ENCODE peak calls at places on chromosomes 3 and 15, in four cellular contexts. One of them, this sample, is unnamed.

GRCh38 chr3:23726811-23727548 is 78.8 kb upstream of the UBE2E1 start:
- DNase-seq in AG10803: no peak
- DNase-seq in esophagus squamous epithelium: no peak
- DNase-seq in brain microvascular endothelial cell: no peak
- DNase-seq in this sample: no peak

GRCh38 chr15:85306946-85307686 is 73.3 kb upstream of the AKAP13 start:
- DNase-seq in esophagus squamous epithelium: no peak
- DNase-seq in brain microvascular endothelial cell: no peak
- DNase-seq in AG10803: no peak
- DNase-seq in this sample: no peak

GRCh38 chr3:52530918-52531635 is 2.6 kb downstream of the NT5DC2 start:
- DNase-seq in esophagus squamous epithelium: no peak
- DNase-seq in AG10803: no peak
- DNase-seq in brain microvascular endothelial cell: no peak
- DNase-seq in this sample: no peak

GRCh38 chr3:95923496-95924210 is 890.7 kb upstream of the EPHA6 start:
- DNase-seq in AG10803: peak
- DNase-seq in brain microvascular endothelial cell: peak
- DNase-seq in esophagus squamous epithelium: no peak
- DNase-seq in this sample: no peak

GRCh38 chr3:148309390-148310035 is 388.2 kb upstream of the AGTR1 start:
- DNase-seq in brain microvascular endothelial cell: peak
- DNase-seq in AG10803: peak
- DNase-seq in esophagus squamous epithelium: no peak
- DNase-seq in this sample: no peak

GRCh38 chr3:126213376-126214044 is 33.1 kb upstream of the ALDH1L1 start:
- DNase-seq in brain microvascular endothelial cell: no peak
- DNase-seq in AG10803: peak
- DNase-seq in esophagus squamous epithelium: no peak
- DNase-seq in this sample: no peak

GRCh38 chr15:65132841-65133549 is 613 bp downstream of the PDCD7 start:
- DNase-seq in AG10803: peak
- DNase-seq in esophagus squamous epithelium: no peak
- DNase-seq in brain microvascular endothelial cell: peak
- DNase-seq in this sample: no peak

GRCh38 chr15:72230197-72231065 is 559 bp downstream of the PKM start:
- DNase-seq in AG10803: peak
- DNase-seq in esophagus squamous epithelium: peak
- DNase-seq in brain microvascular endothelial cell: peak
- DNase-seq in this sample: peak

GRCh38 chr15:50908209-50909043 is at the start of gene AP4E1:
- DNase-seq in esophagus squamous epithelium: peak
- DNase-seq in AG10803: peak
- DNase-seq in brain microvascular endothelial cell: peak
- DNase-seq in this sample: peak

GRCh38 chr3:27253831-27254230 is 115.4 kb downstream of the NEK10 start:
- DNase-seq in esophagus squamous epithelium: no peak
- DNase-seq in AG10803: peak
- DNase-seq in brain microvascular endothelial cell: peak
- DNase-seq in this sample: no peak

GRCh38 chr15:50872832-50873231 is 35.7 kb upstream of the AP4E1 start:
- DNase-seq in esophagus squamous epithelium: no peak
- DNase-seq in brain microvascular endothelial cell: no peak
- DNase-seq in AG10803: no peak
- DNase-seq in this sample: no peak

GRCh38 chr3:58256511-58256910 is 18.9 kb downstream of the ABHD6 start:
- DNase-seq in esophagus squamous epithelium: no peak
- DNase-seq in brain microvascular endothelial cell: no peak
- DNase-seq in AG10803: no peak
- DNase-seq in this sample: no peak

GRCh38 chr3:49606427-49606826 is 52.1 kb downstream of the BSN start:
- DNase-seq in esophagus squamous epithelium: no peak
- DNase-seq in brain microvascular endothelial cell: no peak
- DNase-seq in AG10803: no peak
- DNase-seq in this sample: no peak

GRCh38 chr15:79615754-79616153 is 183.6 kb downstream of the MINAR1 start:
- DNase-seq in brain microvascular endothelial cell: no peak
- DNase-seq in esophagus squamous epithelium: no peak
- DNase-seq in AG10803: no peak
- DNase-seq in this sample: no peak

GRCh38 chr15:79316864-79317263 is 6.0 kb downstream of the TMED3 start:
- DNase-seq in AG10803: no peak
- DNase-seq in esophagus squamous epithelium: no peak
- DNase-seq in brain microvascular endothelial cell: no peak
- DNase-seq in this sample: no peak

GRCh38 chr3:189355481-189356201 is 183.9 kb downstream of the TPRG1 start:
- DNase-seq in esophagus squamous epithelium: no peak
- DNase-seq in brain microvascular endothelial cell: peak
- DNase-seq in AG10803: peak
- DNase-seq in this sample: no peak

GRCh38 chr3:154786724-154787123 is 293.4 kb upstream of the MME start:
- DNase-seq in brain microvascular endothelial cell: no peak
- DNase-seq in esophagus squamous epithelium: no peak
- DNase-seq in AG10803: no peak
- DNase-seq in this sample: no peak

GRCh38 chr3:73774645-73775044 is 149.9 kb upstream of the PDZRN3 start:
- DNase-seq in brain microvascular endothelial cell: no peak
- DNase-seq in AG10803: no peak
- DNase-seq in esophagus squamous epithelium: no peak
- DNase-seq in this sample: no peak

GRCh38 chr15:88233921-88234320 is 22.6 kb downstream of the NTRK3 start:
- DNase-seq in esophagus squamous epithelium: no peak
- DNase-seq in AG10803: no peak
- DNase-seq in brain microvascular endothelial cell: no peak
- DNase-seq in this sample: no peak

GRCh38 chr3:46674031-46674592 is 19.4 kb downstream of the ALS2CL start:
- DNase-seq in esophagus squamous epithelium: no peak
- DNase-seq in AG10803: no peak
- DNase-seq in brain microvascular endothelial cell: no peak
- DNase-seq in this sample: no peak

GRCh38 chr3:37291275-37291700 is 116.9 kb upstream of the LRRFIP2 start:
- DNase-seq in esophagus squamous epithelium: no peak
- DNase-seq in AG10803: peak
- DNase-seq in brain microvascular endothelial cell: peak
- DNase-seq in this sample: no peak

GRCh38 chr15:65970937-65971740 is 101.8 kb downstream of the RAB11A start:
- DNase-seq in brain microvascular endothelial cell: no peak
- DNase-seq in AG10803: peak
- DNase-seq in esophagus squamous epithelium: no peak
- DNase-seq in this sample: no peak

GRCh38 chr15:55196011-55196410 is 730 bp downstream of the RSL24D1 start:
- DNase-seq in brain microvascular endothelial cell: no peak
- DNase-seq in AG10803: no peak
- DNase-seq in esophagus squamous epithelium: no peak
- DNase-seq in this sample: no peak

GRCh38 chr15:79593119-79593869 is 161.2 kb downstream of the MINAR1 start:
- DNase-seq in AG10803: peak
- DNase-seq in brain microvascular endothelial cell: no peak
- DNase-seq in esophagus squamous epithelium: no peak
- DNase-seq in this sample: no peak

GRCh38 chr15:100529556-100529955 is 806 bp upstream of the CERS3 start:
- DNase-seq in AG10803: no peak
- DNase-seq in brain microvascular endothelial cell: no peak
- DNase-seq in esophagus squamous epithelium: no peak
- DNase-seq in this sample: no peak

GRCh38 chr15:66700412-66700801 is 1.6 kb upstream of the SMAD6 start:
- DNase-seq in brain microvascular endothelial cell: no peak
- DNase-seq in esophagus squamous epithelium: no peak
- DNase-seq in AG10803: no peak
- DNase-seq in this sample: no peak

GRCh38 chr3:57910988-57911387 is 97.2 kb upstream of the FLNB start:
- DNase-seq in brain microvascular endothelial cell: peak
- DNase-seq in esophagus squamous epithelium: no peak
- DNase-seq in AG10803: no peak
- DNase-seq in this sample: no peak

GRCh38 chr3:98856724-98857123 is 44.8 kb downstream of the DCBLD2 start:
- DNase-seq in AG10803: no peak
- DNase-seq in brain microvascular endothelial cell: no peak
- DNase-seq in esophagus squamous epithelium: no peak
- DNase-seq in this sample: no peak

GRCh38 chr15:75661041-75661778 is 13.5 kb downstream of the SNX33 start:
- DNase-seq in brain microvascular endothelial cell: peak
- DNase-seq in esophagus squamous epithelium: peak
- DNase-seq in AG10803: peak
- DNase-seq in this sample: peak

GRCh38 chr3:19822805-19823204 is 111.2 kb downstream of the EFHB start:
- DNase-seq in AG10803: no peak
- DNase-seq in brain microvascular endothelial cell: no peak
- DNase-seq in esophagus squamous epithelium: no peak
- DNase-seq in this sample: no peak

GRCh38 chr3:18249126-18249525 is 176.0 kb downstream of the SATB1 start:
- DNase-seq in brain microvascular endothelial cell: no peak
- DNase-seq in esophagus squamous epithelium: no peak
- DNase-seq in AG10803: no peak
- DNase-seq in this sample: no peak

GRCh38 chr15:64092864-64093626 is 593 bp downstream of the CIAO2A start:
- DNase-seq in AG10803: peak
- DNase-seq in esophagus squamous epithelium: no peak
- DNase-seq in brain microvascular endothelial cell: peak
- DNase-seq in this sample: no peak

GRCh38 chr3:8621872-8622271 is 22.7 kb downstream of the SSUH2 start:
- DNase-seq in brain microvascular endothelial cell: peak
- DNase-seq in AG10803: peak
- DNase-seq in esophagus squamous epithelium: no peak
- DNase-seq in this sample: no peak

GRCh38 chr3:73378207-73378606 is 246.5 kb downstream of the PDZRN3 start:
- DNase-seq in esophagus squamous epithelium: no peak
- DNase-seq in brain microvascular endothelial cell: no peak
- DNase-seq in AG10803: no peak
- DNase-seq in this sample: no peak

GRCh38 chr3:117200962-117201361 is 491.4 kb downstream of the TUSC7 start:
- DNase-seq in esophagus squamous epithelium: no peak
- DNase-seq in brain microvascular endothelial cell: no peak
- DNase-seq in AG10803: no peak
- DNase-seq in this sample: no peak

GRCh38 chr3:117191245-117191644 is 481.7 kb downstream of the TUSC7 start:
- DNase-seq in brain microvascular endothelial cell: no peak
- DNase-seq in esophagus squamous epithelium: no peak
- DNase-seq in AG10803: no peak
- DNase-seq in this sample: no peak

GRCh38 chr3:117193390-117193789 is 483.8 kb downstream of the TUSC7 start:
- DNase-seq in brain microvascular endothelial cell: no peak
- DNase-seq in AG10803: no peak
- DNase-seq in esophagus squamous epithelium: no peak
- DNase-seq in this sample: no peak

GRCh38 chr3:117192888-117193287 is 483.3 kb downstream of the TUSC7 start:
- DNase-seq in AG10803: no peak
- DNase-seq in brain microvascular endothelial cell: no peak
- DNase-seq in esophagus squamous epithelium: no peak
- DNase-seq in this sample: no peak

GRCh38 chr3:117195034-117195433 is 485.5 kb downstream of the TUSC7 start:
- DNase-seq in brain microvascular endothelial cell: no peak
- DNase-seq in esophagus squamous epithelium: no peak
- DNase-seq in AG10803: no peak
- DNase-seq in this sample: no peak
- TF ChIP-seq CTCF in brain microvascular endothelial cell: no peak
- TF ChIP-seq CTCF in esophagus squamous epithelium: no peak
- TF ChIP-seq CTCF in AG10803: no peak
- TF ChIP-seq CTCF in this sample: no peak

DNA sequence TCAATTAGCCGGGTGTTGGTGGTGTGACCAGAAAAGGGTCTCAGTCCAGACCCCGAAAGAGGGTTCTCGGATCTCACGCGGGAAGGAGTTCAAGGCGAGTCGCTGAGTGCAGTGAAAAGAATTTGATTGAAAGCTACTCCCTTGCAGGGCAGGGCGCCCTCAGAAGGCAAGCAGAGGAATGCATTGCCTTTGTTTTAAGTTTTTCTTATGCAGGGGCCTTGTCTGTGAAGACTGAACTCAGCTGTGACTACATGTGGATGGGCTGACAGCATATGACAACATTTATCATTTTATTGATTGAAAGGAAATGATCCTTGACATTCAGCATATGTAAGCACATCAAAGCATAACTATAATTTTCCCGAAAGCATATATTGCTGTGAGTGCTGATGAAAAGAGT is 11.8 kb downstream of the CPN2 start:
- DNase-seq in esophagus squamous epithelium: no peak
- DNase-seq in brain microvascular endothelial cell: no peak
- DNase-seq in AG10803: no peak
- DNase-seq in this sample: no peak
- TF ChIP-seq CTCF in esophagus squamous epithelium: no peak
- TF ChIP-seq CTCF in brain microvascular endothelial cell: peak
- TF ChIP-seq CTCF in AG10803: no peak
- TF ChIP-seq CTCF in this sample: no peak

DNA sequence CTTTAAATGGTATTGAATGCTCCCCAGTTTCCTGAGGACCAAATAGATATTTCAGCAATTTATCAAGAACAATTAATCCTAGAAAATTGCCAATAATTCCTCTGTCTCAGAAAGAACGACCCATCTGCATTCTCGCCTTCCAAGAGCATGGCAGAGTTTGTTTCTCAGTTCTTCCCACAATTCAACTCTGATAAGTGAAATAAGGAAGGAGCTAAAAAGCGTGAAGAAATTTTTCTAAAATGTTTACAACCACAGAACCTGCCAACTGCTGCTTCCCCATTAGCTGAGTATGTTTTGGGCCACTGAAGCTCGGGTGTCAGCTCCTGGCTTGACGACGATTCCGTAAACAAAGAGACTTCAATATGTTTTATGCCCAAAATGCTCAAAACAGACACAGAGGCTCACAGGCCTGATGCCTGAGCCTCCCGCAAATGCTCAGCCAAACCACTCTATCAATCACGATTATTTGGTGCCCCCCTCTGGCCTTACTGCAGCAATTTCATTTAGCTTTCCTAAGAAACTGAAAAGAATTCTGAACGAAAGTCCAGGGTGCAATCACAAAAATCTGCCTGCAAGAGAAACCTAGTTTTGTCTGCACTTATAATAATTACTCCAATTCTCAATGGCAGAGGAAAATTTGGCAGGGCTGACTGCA is 259.2 kb upstream of the CCDC54 start:
- DNase-seq in AG10803: peak
- DNase-seq in esophagus squamous epithelium: no peak
- DNase-seq in brain microvascular endothelial cell: peak
- DNase-seq in this sample: no peak
- TF ChIP-seq CTCF in AG10803: peak
- TF ChIP-seq CTCF in esophagus squamous epithelium: no peak
- TF ChIP-seq CTCF in brain microvascular endothelial cell: peak
- TF ChIP-seq CTCF in this sample: peak

DNA sequence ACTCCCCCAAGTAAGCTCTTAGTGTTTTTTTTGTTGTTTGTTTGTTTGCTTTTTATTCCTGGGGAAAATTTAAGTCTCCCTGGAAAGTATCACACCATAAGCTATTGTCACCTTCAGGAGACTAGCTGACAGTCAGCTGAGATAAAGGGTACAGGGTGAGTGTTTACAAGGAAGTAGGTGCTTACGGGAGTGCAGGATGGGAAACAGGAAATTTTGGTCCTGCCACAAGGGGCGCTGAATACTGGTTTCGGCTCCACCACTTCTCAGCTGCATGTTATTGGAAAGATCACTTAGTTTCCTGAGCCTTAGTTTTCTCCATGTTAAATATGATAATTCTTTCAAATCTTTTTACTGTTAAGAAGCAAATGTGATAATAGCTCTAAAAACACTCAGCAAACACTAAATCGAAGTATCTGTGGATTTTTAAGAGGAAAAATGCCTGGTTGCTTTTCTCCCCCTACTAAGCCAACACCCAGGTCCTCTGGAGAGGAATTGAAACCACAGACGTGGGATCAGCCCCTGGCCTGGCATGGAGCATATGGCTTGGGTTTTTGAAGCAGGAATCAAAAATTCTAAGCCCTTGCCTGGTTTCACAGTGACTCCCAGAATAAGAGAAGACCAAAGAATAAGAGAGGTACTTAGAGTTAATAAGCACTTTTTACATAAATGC is 90.7 kb downstream of the SCN11A start:
- DNase-seq in esophagus squamous epithelium: no peak
- DNase-seq in AG10803: peak
- DNase-seq in brain microvascular endothelial cell: peak
- DNase-seq in this sample: no peak
- TF ChIP-seq CTCF in esophagus squamous epithelium: peak
- TF ChIP-seq CTCF in AG10803: peak
- TF ChIP-seq CTCF in brain microvascular endothelial cell: peak
- TF ChIP-seq CTCF in this sample: peak

This sample was measured in thoracic aorta.